ENCODE peak calls at places on chromosomes 12 and 14, in nine cellular contexts. One of them, this sample, is unnamed.
A peak's percentile ranks its signal among the peaks of the same experiment; 100 is the strongest.

GRCh38 chr12:56488041-56488955 is at the start of gene GLS2:
- DNase-seq in HAP-1: no peak
- DNase-seq in ascending aorta: no peak
- DNase-seq in endodermal cell: peak; percentile 96
- DNase-seq in SK-N-MC: no peak
- DNase-seq in heart left ventricle: peak; percentile 82
- DNase-seq in foreskin fibroblast: peak; percentile 67
- DNase-seq in breast epithelium: peak; percentile 77
- DNase-seq in cardiac fibroblast: peak; percentile 78
- DNase-seq in this sample: peak; percentile 78

GRCh38 chr14:51205486-51205885 is 34.6 kb upstream of the TMX1 start:
- DNase-seq in ascending aorta: no peak
- DNase-seq in endodermal cell: no peak
- DNase-seq in breast epithelium: no peak
- DNase-seq in cardiac fibroblast: no peak
- DNase-seq in heart left ventricle: no peak
- DNase-seq in foreskin fibroblast: no peak
- DNase-seq in HAP-1: no peak
- DNase-seq in SK-N-MC: no peak
- DNase-seq in this sample: no peak

GRCh38 chr14:70894868-70895267 is 12.4 kb upstream of the PCNX1 start:
- DNase-seq in ascending aorta: no peak
- DNase-seq in heart left ventricle: no peak
- DNase-seq in HAP-1: no peak
- DNase-seq in cardiac fibroblast: peak; percentile 38
- DNase-seq in endodermal cell: no peak
- DNase-seq in foreskin fibroblast: no peak
- DNase-seq in SK-N-MC: no peak
- DNase-seq in breast epithelium: no peak
- DNase-seq in this sample: no peak

GRCh38 chr12:104802198-104802597 is 155.9 kb downstream of the SLC41A2 start:
- DNase-seq in cardiac fibroblast: peak; percentile 12
- DNase-seq in breast epithelium: no peak
- DNase-seq in heart left ventricle: no peak
- DNase-seq in ascending aorta: no peak
- DNase-seq in SK-N-MC: no peak
- DNase-seq in foreskin fibroblast: no peak
- DNase-seq in endodermal cell: no peak
- DNase-seq in HAP-1: no peak
- DNase-seq in this sample: no peak

GRCh38 chr12:51836012-51836832 is 12.3 kb downstream of the FIGNL2 start:
- DNase-seq in HAP-1: no peak
- DNase-seq in endodermal cell: peak; percentile 83
- DNase-seq in SK-N-MC: no peak
- DNase-seq in ascending aorta: no peak
- DNase-seq in cardiac fibroblast: no peak
- DNase-seq in heart left ventricle: no peak
- DNase-seq in foreskin fibroblast: no peak
- DNase-seq in breast epithelium: no peak
- DNase-seq in this sample: no peak

GRCh38 chr14:74616507-74616906 is 4.5 kb upstream of the LTBP2 start:
- DNase-seq in cardiac fibroblast: peak; percentile 92
- DNase-seq in endodermal cell: peak; percentile 55
- DNase-seq in ascending aorta: no peak
- DNase-seq in SK-N-MC: no peak
- DNase-seq in foreskin fibroblast: peak; percentile 90
- DNase-seq in breast epithelium: no peak
- DNase-seq in HAP-1: no peak
- DNase-seq in heart left ventricle: no peak
- DNase-seq in this sample: no peak

GRCh38 chr12:67056329-67056728 is 212.8 kb upstream of the CAND1 start:
- DNase-seq in ascending aorta: no peak
- DNase-seq in SK-N-MC: no peak
- DNase-seq in foreskin fibroblast: no peak
- DNase-seq in heart left ventricle: no peak
- DNase-seq in HAP-1: no peak
- DNase-seq in cardiac fibroblast: no peak
- DNase-seq in endodermal cell: no peak
- DNase-seq in breast epithelium: no peak
- DNase-seq in this sample: no peak

GRCh38 chr14:28785096-28785952 is 18.7 kb downstream of the FOXG1 start:
- DNase-seq in heart left ventricle: no peak
- DNase-seq in HAP-1: no peak
- DNase-seq in SK-N-MC: no peak
- DNase-seq in breast epithelium: no peak
- DNase-seq in cardiac fibroblast: no peak
- DNase-seq in foreskin fibroblast: no peak
- DNase-seq in endodermal cell: peak; percentile 81
- DNase-seq in ascending aorta: no peak
- DNase-seq in this sample: no peak

GRCh38 chr12:90390947-90391346 is 564.0 kb downstream of the CCER1 start:
- DNase-seq in foreskin fibroblast: no peak
- DNase-seq in cardiac fibroblast: no peak
- DNase-seq in SK-N-MC: no peak
- DNase-seq in breast epithelium: no peak
- DNase-seq in ascending aorta: no peak
- DNase-seq in endodermal cell: no peak
- DNase-seq in heart left ventricle: no peak
- DNase-seq in HAP-1: no peak
- DNase-seq in this sample: no peak

GRCh38 chr12:103441437-103442186 is 54.2 kb downstream of the C12orf42 start:
- DNase-seq in breast epithelium: no peak
- DNase-seq in endodermal cell: no peak
- DNase-seq in cardiac fibroblast: no peak
- DNase-seq in SK-N-MC: no peak
- DNase-seq in heart left ventricle: no peak
- DNase-seq in foreskin fibroblast: no peak
- DNase-seq in ascending aorta: no peak
- DNase-seq in HAP-1: no peak
- DNase-seq in this sample: no peak

GRCh38 chr12:76883826-76884225 is 5.0 kb upstream of the CSRP2 start:
- DNase-seq in HAP-1: no peak
- DNase-seq in heart left ventricle: peak; percentile 79
- DNase-seq in endodermal cell: peak; percentile 36
- DNase-seq in cardiac fibroblast: peak; percentile 84
- DNase-seq in breast epithelium: no peak
- DNase-seq in SK-N-MC: no peak
- DNase-seq in ascending aorta: no peak
- DNase-seq in foreskin fibroblast: peak; percentile 67
- DNase-seq in this sample: no peak

GRCh38 chr14:37565550-37565949 is 29.5 kb downstream of the FOXA1 start:
- DNase-seq in cardiac fibroblast: no peak
- DNase-seq in HAP-1: no peak
- DNase-seq in heart left ventricle: no peak
- DNase-seq in breast epithelium: no peak
- DNase-seq in ascending aorta: no peak
- DNase-seq in endodermal cell: no peak
- DNase-seq in foreskin fibroblast: no peak
- DNase-seq in SK-N-MC: no peak
- DNase-seq in this sample: no peak

GRCh38 chr12:124828264-124829007 is 35.2 kb downstream of the SCARB1 start:
- DNase-seq in breast epithelium: peak; percentile 56
- DNase-seq in ascending aorta: no peak
- DNase-seq in heart left ventricle: no peak
- DNase-seq in endodermal cell: peak; percentile 73
- DNase-seq in HAP-1: no peak
- DNase-seq in SK-N-MC: no peak
- DNase-seq in foreskin fibroblast: peak; percentile 39
- DNase-seq in cardiac fibroblast: peak; percentile 58
- DNase-seq in this sample: no peak

GRCh38 chr14:86013663-86014062 is 483.7 kb downstream of the FLRT2 start:
- DNase-seq in foreskin fibroblast: peak; percentile 40
- DNase-seq in SK-N-MC: no peak
- DNase-seq in heart left ventricle: no peak
- DNase-seq in cardiac fibroblast: peak; percentile 2
- DNase-seq in breast epithelium: no peak
- DNase-seq in endodermal cell: no peak
- DNase-seq in HAP-1: peak; percentile 24
- DNase-seq in ascending aorta: no peak
- DNase-seq in this sample: no peak

GRCh38 chr14:23351681-23352505 is 794 bp downstream of the SLC22A17 start:
- DNase-seq in foreskin fibroblast: no peak
- DNase-seq in endodermal cell: peak; percentile 76
- DNase-seq in HAP-1: no peak
- DNase-seq in SK-N-MC: no peak
- DNase-seq in breast epithelium: no peak
- DNase-seq in heart left ventricle: no peak
- DNase-seq in cardiac fibroblast: no peak
- DNase-seq in ascending aorta: no peak
- DNase-seq in this sample: peak; percentile 70

GRCh38 chr14:23354990-23355389 is 2.3 kb upstream of the SLC22A17 start:
- DNase-seq in HAP-1: no peak
- DNase-seq in ascending aorta: no peak
- DNase-seq in foreskin fibroblast: no peak
- DNase-seq in heart left ventricle: no peak
- DNase-seq in SK-N-MC: no peak
- DNase-seq in cardiac fibroblast: no peak
- DNase-seq in endodermal cell: no peak
- DNase-seq in breast epithelium: no peak
- DNase-seq in this sample: peak; percentile 48

GRCh38 chr14:23356036-23356435 is 3.3 kb upstream of the SLC22A17 start:
- DNase-seq in ascending aorta: no peak
- DNase-seq in heart left ventricle: no peak
- DNase-seq in cardiac fibroblast: no peak
- DNase-seq in breast epithelium: no peak
- DNase-seq in foreskin fibroblast: no peak
- DNase-seq in endodermal cell: no peak
- DNase-seq in HAP-1: no peak
- DNase-seq in SK-N-MC: no peak
- DNase-seq in this sample: peak; percentile 53

GRCh38 chr14:23353433-23353780 is 720 bp upstream of the SLC22A17 start:
- DNase-seq in SK-N-MC: no peak
- DNase-seq in HAP-1: no peak
- DNase-seq in endodermal cell: no peak
- DNase-seq in foreskin fibroblast: no peak
- DNase-seq in heart left ventricle: no peak
- DNase-seq in ascending aorta: no peak
- DNase-seq in breast epithelium: no peak
- DNase-seq in cardiac fibroblast: no peak
- DNase-seq in this sample: no peak

GRCh38 chr14:23352506-23353432 is at the start of gene SLC22A17:
- DNase-seq in cardiac fibroblast: peak; percentile 84
- DNase-seq in HAP-1: peak; percentile 47
- DNase-seq in SK-N-MC: no peak
- DNase-seq in heart left ventricle: peak; percentile 85
- DNase-seq in endodermal cell: peak; percentile 93
- DNase-seq in ascending aorta: no peak
- DNase-seq in breast epithelium: peak; percentile 76
- DNase-seq in foreskin fibroblast: peak; percentile 74
- DNase-seq in this sample: peak; percentile 91
- H3K4me3 ChIP-seq in cardiac fibroblast: peak within 1 kb of the TSS; percentile 66
- H3K4me3 ChIP-seq in HAP-1: peak within 1 kb of the TSS; percentile 44
- H3K4me3 ChIP-seq in SK-N-MC: peak within 1 kb of the TSS; percentile 85
- H3K4me3 ChIP-seq in heart left ventricle: peak within 1 kb of the TSS; percentile 89
- H3K4me3 ChIP-seq in endodermal cell: peak within 1 kb of the TSS; percentile 81
- H3K4me3 ChIP-seq in ascending aorta: peak within 1 kb of the TSS; percentile 81
- H3K4me3 ChIP-seq in breast epithelium: peak within 1 kb of the TSS; percentile 50
- H3K4me3 ChIP-seq in foreskin fibroblast: peak within 1 kb of the TSS; percentile 76
- H3K4me3 ChIP-seq in this sample: peak within 1 kb of the TSS; percentile 37

GRCh38 chr12:116750298-116750697 is 12.2 kb downstream of the RNFT2 start:
- DNase-seq in HAP-1: no peak
- DNase-seq in ascending aorta: no peak
- DNase-seq in foreskin fibroblast: no peak
- DNase-seq in SK-N-MC: no peak
- DNase-seq in breast epithelium: no peak
- DNase-seq in cardiac fibroblast: no peak
- DNase-seq in endodermal cell: no peak
- DNase-seq in heart left ventricle: no peak
- DNase-seq in this sample: no peak
- H3K4me3 ChIP-seq in HAP-1: no peak overlapping the region
- H3K4me3 ChIP-seq in ascending aorta: no peak overlapping the region
- H3K4me3 ChIP-seq in foreskin fibroblast: no peak overlapping the region
- H3K4me3 ChIP-seq in SK-N-MC: no peak overlapping the region
- H3K4me3 ChIP-seq in breast epithelium: no peak overlapping the region
- H3K4me3 ChIP-seq in cardiac fibroblast: no peak overlapping the region
- H3K4me3 ChIP-seq in endodermal cell: no peak overlapping the region
- H3K4me3 ChIP-seq in heart left ventricle: no peak overlapping the region
- H3K4me3 ChIP-seq in this sample: no peak overlapping the region

DNA sequence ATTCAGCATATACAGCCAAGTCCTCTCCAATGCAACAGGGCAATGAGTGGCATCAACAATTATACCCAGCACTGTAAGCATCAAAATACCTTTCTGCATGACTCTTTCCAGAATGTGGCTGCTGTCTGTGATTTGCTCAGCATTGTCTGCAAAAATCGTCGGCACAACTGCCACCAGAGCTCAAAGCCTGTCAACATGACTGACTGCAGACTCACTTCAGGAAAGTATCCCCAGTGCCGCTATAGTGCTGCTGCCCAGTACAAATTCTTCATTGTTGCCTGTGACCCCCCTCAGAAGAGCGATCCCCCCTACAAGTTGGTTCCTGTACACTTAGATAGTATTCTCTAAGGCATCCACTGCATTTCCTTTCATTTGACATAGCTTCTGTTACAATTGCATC is 737 bp downstream of the RNASE6 start:
- DNase-seq in cardiac fibroblast: no peak
- DNase-seq in ascending aorta: no peak
- DNase-seq in breast epithelium: no peak
- DNase-seq in endodermal cell: peak; percentile 49
- DNase-seq in heart left ventricle: no peak
- DNase-seq in foreskin fibroblast: no peak
- DNase-seq in HAP-1: no peak
- DNase-seq in SK-N-MC: no peak
- DNase-seq in this sample: no peak
- H3K4me3 ChIP-seq in cardiac fibroblast: no peak overlapping the region
- H3K4me3 ChIP-seq in ascending aorta: peak overlapping the region; percentile 38
- H3K4me3 ChIP-seq in breast epithelium: peak overlapping the region; percentile 26
- H3K4me3 ChIP-seq in endodermal cell: no peak overlapping the region
- H3K4me3 ChIP-seq in heart left ventricle: peak overlapping the region; percentile 38
- H3K4me3 ChIP-seq in foreskin fibroblast: no peak overlapping the region
- H3K4me3 ChIP-seq in HAP-1: no peak overlapping the region
- H3K4me3 ChIP-seq in SK-N-MC: peak overlapping the region; percentile 55
- H3K4me3 ChIP-seq in this sample: no peak overlapping the region

DNA sequence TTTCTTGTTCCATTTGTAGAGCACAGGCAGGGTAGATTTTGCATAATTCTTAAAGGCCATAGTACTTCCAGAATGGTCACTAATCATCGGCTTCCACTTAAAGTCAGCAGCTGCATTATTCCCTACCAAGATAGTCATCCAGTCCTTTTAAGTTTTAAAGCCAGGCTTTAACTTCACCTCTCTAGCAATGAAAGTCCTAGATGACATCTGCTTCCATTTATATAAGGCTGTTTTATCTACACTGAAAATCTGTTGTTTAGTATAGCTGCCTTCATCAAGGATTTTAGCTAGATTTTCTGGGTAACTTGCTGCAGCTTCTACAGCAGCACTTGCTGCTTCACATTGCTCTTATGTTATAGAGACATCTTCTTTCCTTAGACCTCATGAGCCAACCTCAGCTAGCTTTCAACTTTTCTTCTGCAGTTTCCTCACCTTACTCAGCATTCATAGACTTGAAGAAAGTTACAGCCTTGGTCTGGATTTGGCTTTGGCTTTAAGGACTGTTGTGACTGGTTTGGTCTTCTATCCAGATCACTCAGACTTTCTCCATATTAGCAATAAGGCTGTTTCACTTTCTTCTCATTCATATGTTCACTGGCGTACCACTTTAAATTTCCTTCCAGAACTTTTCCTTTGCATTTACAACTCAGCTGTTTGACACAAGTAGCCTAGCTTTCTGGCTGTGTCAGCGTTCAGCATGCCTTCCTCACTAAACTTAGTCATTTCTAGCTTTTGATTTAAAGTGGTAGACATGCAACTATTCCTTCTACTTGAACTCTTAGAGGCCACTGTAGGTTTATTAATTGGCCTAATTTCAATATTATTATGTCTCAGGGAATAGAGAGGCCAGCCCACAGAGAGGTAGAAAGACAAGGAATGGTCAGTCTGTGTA is 209.9 kb upstream of the GARIN2 start:
- DNase-seq in foreskin fibroblast: peak; percentile 6
- DNase-seq in heart left ventricle: no peak
- DNase-seq in SK-N-MC: no peak
- DNase-seq in endodermal cell: no peak
- DNase-seq in cardiac fibroblast: no peak
- DNase-seq in HAP-1: no peak
- DNase-seq in ascending aorta: no peak
- DNase-seq in breast epithelium: no peak
- DNase-seq in this sample: no peak
- H3K4me3 ChIP-seq in foreskin fibroblast: peak overlapping the region; percentile 2
- H3K4me3 ChIP-seq in heart left ventricle: no peak overlapping the region
- H3K4me3 ChIP-seq in SK-N-MC: no peak overlapping the region
- H3K4me3 ChIP-seq in endodermal cell: no peak overlapping the region
- H3K4me3 ChIP-seq in cardiac fibroblast: no peak overlapping the region
- H3K4me3 ChIP-seq in HAP-1: no peak overlapping the region
- H3K4me3 ChIP-seq in ascending aorta: no peak overlapping the region
- H3K4me3 ChIP-seq in breast epithelium: no peak overlapping the region
- H3K4me3 ChIP-seq in this sample: no peak overlapping the region